ENCODE peak calls at places on chromosomes 2 and 18, in five cellular contexts. X is amygdala, V is OCI-LY7, U is mucosa of gallbladder, I is posterior vena cava. W is an unnamed sample.

GRCh38 chr18:11733031-11733430 is 44.0 kb downstream of the GNAL start:
- DNase-seq in X (peak), I (peak), V (peak), U (peak), W (peak)

GRCh38 chr2:103789716-103790085 is 1027.9 kb downstream of the TMEM182 start:
- DNase-seq in X (no peak), U (no peak), I (no peak), V (no peak), W (no peak)

GRCh38 chr2:199441759-199442158 is 16.0 kb downstream of the SATB2 start:
- DNase-seq in X (no peak), U (no peak), I (no peak), V (no peak), W (no peak)

GRCh38 chr2:190105554-190105953 is 43.0 kb upstream of the MSTN start:
- DNase-seq in U (no peak), I (no peak), V (no peak), X (no peak), W (no peak)

GRCh38 chr2:240560084-240560479 is at the start of gene DUSP28:
- DNase-seq in U (peak), V (peak), I (peak), X (peak), W (peak)

GRCh38 chr2:136185991-136186771 is 68.2 kb upstream of the CXCR4 start:
- DNase-seq in U (no peak), V (no peak), X (no peak), I (no peak), W (no peak)

GRCh38 chr2:220664272-220665107 is 907.6 kb downstream of the EPHA4 start:
- DNase-seq in U (no peak), I (no peak), V (no peak), X (no peak), W (no peak)

GRCh38 chr2:197008229-197008628 is 81.7 kb upstream of the PGAP1 start:
- DNase-seq in I (no peak), U (no peak), X (no peak), V (no peak), W (no peak)

GRCh38 chr2:149006883-149007543 is 31.5 kb upstream of the LYPD6B start:
- DNase-seq in V (no peak), U (no peak), I (no peak), X (no peak), W (no peak)

GRCh38 chr2:234430892-234431291 is 66.0 kb downstream of the ARL4C start:
- DNase-seq in U (no peak), V (no peak), I (no peak), X (no peak), W (no peak)

GRCh38 chr2:6417050-6417449 is 448.7 kb downstream of the CMPK2 start:
- DNase-seq in U (no peak), I (no peak), V (no peak), X (no peak), W (no peak)

GRCh38 chr18:57428221-57429150 is 6.7 kb upstream of the ONECUT2 start:
- DNase-seq in X (no peak), V (no peak), I (peak), U (no peak), W (no peak)

GRCh38 chr18:11136241-11136640 is 13.1 kb downstream of the PIEZO2 start:
- DNase-seq in X (no peak), V (no peak), U (no peak), I (no peak), W (no peak)

GRCh38 chr2:48279347-48279746 is 250.6 kb upstream of the STON1 start:
- DNase-seq in I (no peak), X (no peak), V (no peak), U (no peak), W (no peak)

GRCh38 chr2:126513033-126513432 is 142.9 kb upstream of the GYPC start:
- DNase-seq in U (no peak), V (no peak), X (no peak), I (no peak), W (no peak)

GRCh38 chr2:148658807-148659722 is 14.5 kb downstream of the EPC2 start:
- DNase-seq in U (no peak), I (no peak), V (no peak), X (no peak), W (no peak)

GRCh38 chr2:10414000-10414451 is 34.1 kb downstream of the ODC1 start:
- DNase-seq in I (no peak), U (peak), V (no peak), X (no peak), W (no peak)

GRCh38 chr2:158967731-158968395 is 577 bp upstream of the TANC1 start:
- DNase-seq in X (peak), U (peak), I (peak), V (no peak), W (peak)

GRCh38 chr2:241617431-241618154 is 19.4 kb downstream of the THAP4 start:
- DNase-seq in U (no peak), V (peak), I (no peak), X (no peak), W (no peak)

GRCh38 chr2:25976884-25977741 is 5.2 kb downstream of the KIF3C start:
- DNase-seq in X (no peak), I (peak), U (no peak), V (no peak), W (no peak)

GRCh38 chr2:39216495-39217191 is 27.1 kb downstream of the CDKL4 start:
- DNase-seq in X (no peak), I (no peak), V (no peak), U (peak), W (no peak)

GRCh38 chr18:47993409-47993808 is 63.0 kb upstream of the SMAD2 start:
- DNase-seq in U (no peak), I (no peak), V (no peak), X (no peak), W (no peak)

GRCh38 chr2:166373951-166374350 is 1.8 kb downstream of the SCN9A start:
- DNase-seq in X (no peak), I (no peak), V (no peak), U (no peak), W (no peak)

GRCh38 chr2:173647681-173648350 is 293.1 kb downstream of the CDCA7 start:
- DNase-seq in V (no peak), U (no peak), I (no peak), X (no peak), W (no peak)

GRCh38 chr2:96506016-96506906 is 1.1 kb upstream of the NEURL3 start:
- DNase-seq in U (no peak), V (no peak), I (peak), X (no peak), W (no peak)